ENCODE peak calls at places on chromosomes 7 and 10, in four cellular contexts. L, Q, X and S are unnamed samples.

GRCh38 chr10:116170815-116171250 is 102.2 kb downstream of the GFRA1 start:
- DNase-seq in Q (no peak), X (no peak), L (no peak), S (no peak)

GRCh38 chr10:15348579-15348978 is 22.5 kb downstream of the FAM171A1 start:
- DNase-seq in X (no peak), L (no peak), Q (no peak), S (peak)

GRCh38 chr7:109101332-109101731 is 531.7 kb downstream of the DNAJB9 start:
- DNase-seq in Q (no peak), L (no peak), X (no peak), S (peak)

GRCh38 chr7:9945882-9946281 is 1027.8 kb upstream of the PHF14 start:
- DNase-seq in Q (no peak), L (no peak), X (no peak), S (no peak)

GRCh38 chr7:13169356-13169755 is 481.9 kb downstream of the ARL4A start:
- DNase-seq in Q (no peak), L (no peak), X (no peak), S (no peak)

GRCh38 chr10:12041766-12042408 is 722 bp downstream of the UPF2 start:
- DNase-seq in Q (no peak), X (no peak), L (no peak), S (peak)

GRCh38 chr10:62021116-62021515 is 119.6 kb downstream of the ARID5B start:
- DNase-seq in L (no peak), X (no peak), Q (no peak), S (no peak)

GRCh38 chr7:84218681-84219080 is 24.1 kb upstream of the SEMA3A start:
- DNase-seq in X (no peak), L (no peak), Q (no peak), S (no peak)

GRCh38 chr10:131936756-131937155 is 35.9 kb downstream of the PPP2R2D start:
- DNase-seq in Q (no peak), L (no peak), X (no peak), S (no peak)

GRCh38 chr7:134736381-134736780 is 43.1 kb upstream of the CALD1 start:
- DNase-seq in X (no peak), L (no peak), Q (no peak), S (no peak)

GRCh38 chr10:3354171-3354570 is 181.6 kb upstream of the PITRM1 start:
- DNase-seq in Q (no peak), X (no peak), L (no peak), S (no peak)

GRCh38 chr10:62937674-62938073 is 121.5 kb upstream of the EGR2 start:
- DNase-seq in X (no peak), Q (no peak), L (no peak), S (no peak)

GRCh38 chr7:100372256-100372655 is 1.0 kb upstream of the PILRA start:
- DNase-seq in L (no peak), Q (no peak), X (no peak), S (no peak)

GRCh38 chr10:78029294-78030226 is at the start of gene POLR3A:
- DNase-seq in L (peak), X (peak), Q (peak), S (peak)
- TF ChIP-seq REST in L (peak), X (no peak), Q (no peak), S (no peak)

GRCh38 chr7:43694399-43694748 is 34.9 kb downstream of the COA1 start:
- DNase-seq in X (no peak), Q (peak), L (no peak), S (no peak)
- H2AFZ ChIP-seq in X (no peak), Q (no peak), L (no peak), S (no peak)

DNA sequence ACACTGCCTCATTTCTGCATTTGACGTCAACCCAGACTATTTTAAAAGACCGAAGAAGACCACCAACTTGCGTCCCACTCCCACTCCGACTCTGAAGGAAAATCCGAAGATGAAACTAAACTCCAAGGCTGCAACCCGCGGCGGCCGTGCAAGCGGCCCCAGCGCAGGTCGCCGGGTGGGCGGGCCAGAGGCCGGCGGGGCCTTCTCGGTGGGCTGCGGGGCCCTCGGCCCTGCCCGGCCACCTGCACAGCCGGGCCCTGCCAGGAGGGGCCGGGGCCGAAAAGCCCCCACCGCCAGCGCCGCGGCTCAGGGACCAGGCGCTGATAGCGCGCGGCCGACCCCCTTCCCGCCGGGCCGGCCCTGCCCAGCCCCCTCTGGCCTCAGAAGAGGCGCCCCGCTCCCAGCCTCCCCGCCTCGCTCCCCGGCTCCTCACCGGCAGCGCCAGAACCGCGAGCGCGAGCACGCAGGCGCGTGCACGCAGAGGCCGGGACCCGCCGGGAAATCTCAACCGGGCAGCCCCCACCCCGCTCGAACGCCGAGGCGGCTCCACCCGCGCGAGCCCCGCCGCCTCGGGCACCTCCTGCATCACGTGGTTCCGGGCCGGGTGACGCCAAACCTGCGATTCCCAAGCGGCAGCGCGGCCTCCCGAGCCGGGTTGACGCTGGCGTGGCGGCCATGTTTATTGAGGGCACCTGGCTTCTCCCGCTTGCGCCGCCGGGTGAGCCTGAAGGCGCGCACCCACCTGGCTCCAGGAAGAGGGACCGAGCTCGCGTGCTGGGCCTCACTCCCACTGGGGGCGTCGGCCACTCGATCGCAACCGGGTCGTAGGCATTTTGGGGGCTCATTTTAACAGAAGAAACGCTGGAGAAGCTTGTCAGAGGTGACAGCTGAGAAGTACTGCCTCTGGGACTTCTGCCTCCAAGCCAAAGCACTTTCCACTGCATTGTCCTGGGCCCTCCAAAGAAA is at the start of gene C7orf25:
- DNase-seq in X (peak), L (peak), Q (peak), S (peak)
- TF ChIP-seq REST in X (no peak), L (peak), Q (no peak), S (no peak)

GRCh38 chr7:2622869-2623697 is 8.7 kb upstream of the TTYH3 start:
- DNase-seq in X (peak), L (no peak), Q (no peak), S (no peak)
- H2AFZ ChIP-seq in X (no peak), L (no peak), Q (no peak), S (peak)

DNA sequence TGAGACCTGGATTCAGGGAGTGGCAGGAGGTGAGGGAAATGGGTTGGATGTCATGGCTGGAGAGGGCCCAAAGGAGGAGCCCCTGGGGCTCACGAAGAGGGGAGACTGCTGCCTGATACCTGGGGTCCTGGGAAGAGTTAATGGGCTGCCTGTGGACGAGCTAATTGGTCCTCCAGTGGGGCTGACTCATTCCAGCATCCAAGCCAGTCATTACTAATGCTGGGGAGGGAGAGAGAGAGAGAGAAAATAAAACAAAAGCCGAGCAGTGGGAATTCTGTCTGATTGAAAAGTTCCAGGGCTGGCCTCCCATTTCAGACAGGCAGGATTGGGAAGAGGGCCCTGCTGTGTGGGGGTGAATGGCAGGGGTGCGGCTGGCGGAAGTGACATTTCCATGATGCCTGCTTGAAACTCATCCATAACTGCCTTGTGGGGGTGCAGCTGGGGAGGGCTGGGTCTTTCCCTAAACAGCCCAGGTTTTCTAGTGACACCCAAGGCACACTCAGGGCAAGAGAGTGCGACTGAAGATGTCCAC is 297.8 kb downstream of the RPS24 start:
- DNase-seq in L (no peak), X (no peak), Q (no peak), S (no peak)
- TF ChIP-seq REST in L (no peak), X (no peak), Q (no peak), S (no peak)

DNA sequence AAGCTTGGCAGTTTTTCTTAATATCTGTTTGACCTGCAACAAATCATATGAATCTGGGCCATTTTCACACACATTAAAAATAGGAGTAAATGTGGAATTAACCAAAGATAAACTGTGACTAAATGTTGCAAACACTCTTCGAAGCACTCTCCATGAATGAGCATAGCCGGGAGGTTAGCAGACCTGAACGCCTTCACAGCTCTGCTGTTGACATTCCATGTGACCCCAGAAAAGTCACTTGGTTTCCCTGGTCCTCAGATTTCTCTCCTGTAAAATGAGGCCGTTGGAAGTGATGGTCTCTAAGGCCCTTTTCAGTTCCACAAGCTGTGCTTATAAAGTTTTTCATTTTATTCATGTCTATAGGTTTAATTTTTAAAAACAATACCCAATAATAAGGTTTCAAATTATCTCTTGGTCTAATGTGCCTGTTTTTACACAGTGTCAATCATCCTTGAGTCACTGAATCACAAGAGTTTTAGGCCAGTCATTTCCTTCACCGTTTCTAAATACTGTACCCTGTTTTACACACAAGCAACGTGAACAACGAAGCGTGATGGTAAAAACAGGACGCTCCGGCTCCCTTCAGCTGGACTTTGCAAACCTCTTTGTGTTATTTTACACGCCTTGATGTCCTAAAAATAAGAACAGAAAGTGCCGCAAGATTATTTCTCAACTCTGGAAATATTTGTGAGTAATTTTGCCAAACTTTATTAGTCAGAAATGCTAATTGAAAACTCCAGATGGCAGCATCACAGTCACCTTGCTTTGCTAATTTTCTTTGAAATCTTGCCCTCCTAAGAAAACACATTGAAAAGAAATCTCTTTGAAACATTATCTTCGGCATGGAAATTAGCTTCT is 38.6 kb upstream of the MET start:
- DNase-seq in Q (no peak), L (no peak), X (no peak), S (no peak)
- H2AFZ ChIP-seq in Q (peak), L (no peak), X (peak), S (no peak)

DNA sequence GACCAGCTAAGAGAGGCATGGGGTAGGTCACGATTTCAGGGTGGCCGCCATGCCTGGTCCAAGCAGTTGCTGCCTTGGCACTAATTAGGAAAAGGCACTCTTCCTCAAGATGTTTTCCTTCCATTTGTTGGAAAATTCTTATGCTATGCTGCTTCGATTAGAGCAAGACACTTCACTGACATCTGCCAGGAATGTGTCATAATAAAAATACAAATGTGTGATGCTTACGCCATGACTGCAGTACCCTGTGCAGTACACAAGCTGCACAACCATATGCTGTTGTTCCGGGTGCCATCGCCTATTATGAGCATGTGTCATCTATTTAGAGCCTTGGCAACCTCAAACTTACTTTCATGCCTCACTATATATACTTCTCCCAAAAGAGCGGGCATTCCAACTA is 14.9 kb upstream of the MPP7 start:
- DNase-seq in X (no peak), L (no peak), Q (no peak), S (no peak)
- TF ChIP-seq REST in X (no peak), L (no peak), Q (no peak), S (no peak)